ENCODE peak calls at places on chromosome 19, in seven cellular contexts. P is SK-N-SH, J is suprapubic skin, T is transverse colon, W is tibial nerve, G is HepG2, M is A549. O is an unnamed sample. For H3K4me1, the result is how much of the 10 kb centered on the place peaks cover.

GRCh38 chr19:18300930-18301717 is 19.7 kb upstream of the JUND start:
- DNase-seq in P (no peak), J (no peak), T (peak), W (peak), G (no peak), M (no peak), O (peak)

GRCh38 chr19:35592226-35592625 is 6.3 kb downstream of the PMIS2 start:
- DNase-seq in P (peak), J (no peak), T (no peak), W (no peak), G (peak), M (peak), O (no peak)

GRCh38 chr19:53853707-53854106 is 14.0 kb upstream of the MYADM start:
- DNase-seq in P (no peak), J (no peak), T (no peak), W (no peak), G (no peak), M (no peak), O (no peak)

GRCh38 chr19:42198676-42199439 is 18.6 kb downstream of the DEDD2 start:
- DNase-seq in P (no peak), J (no peak), T (peak), W (no peak), G (no peak), M (no peak), O (no peak)

GRCh38 chr19:940591-941291 is 14.9 kb downstream of the ARID3A start:
- DNase-seq in P (peak), J (peak), T (peak), W (peak), G (no peak), M (no peak), O (peak)

GRCh38 chr19:52566121-52566520 is 4.0 kb upstream of the ZNF701 start:
- DNase-seq in P (no peak), J (no peak), T (no peak), W (no peak), G (no peak), M (no peak), O (no peak)

GRCh38 chr19:1045247-1045603 is 5.3 kb downstream of the ABCA7 start:
- DNase-seq in P (peak), J (no peak), T (peak), W (no peak), G (peak), M (peak), O (no peak)

GRCh38 chr19:6047256-6047655 is 63.0 kb downstream of the RFX2 start:
- DNase-seq in P (no peak), J (no peak), T (no peak), W (no peak), G (no peak), M (no peak), O (no peak)

GRCh38 chr19:1624458-1624857 is 19.2 kb upstream of the UQCR11 start:
- DNase-seq in P (peak), J (no peak), T (peak), W (peak), G (peak), M (peak), O (peak)

GRCh38 chr19:43723588-43723987 is 7.7 kb downstream of the IRGC start:
- DNase-seq in P (no peak), J (no peak), T (no peak), W (no peak), G (no peak), M (no peak), O (no peak)

GRCh38 chr19:41376241-41376997 is at the start of gene TMEM91:
- DNase-seq in P (peak), J (no peak), T (peak), W (peak), G (no peak), M (no peak), O (peak)

GRCh38 chr19:14582894-14583340 is at the start of gene CLEC17A:
- DNase-seq in P (no peak), J (no peak), T (no peak), W (no peak), G (no peak), M (no peak), O (no peak)

GRCh38 chr19:32615569-32615968 is 34.6 kb downstream of the PDCD5 start:
- DNase-seq in P (no peak), J (no peak), T (no peak), W (no peak), G (no peak), M (no peak), O (no peak)

GRCh38 chr19:43639507-43640423 is at the start of gene CADM4:
- DNase-seq in P (peak), J (no peak), T (peak), W (no peak), G (no peak), M (no peak), O (peak)

GRCh38 chr19:19214892-19215291 is 3.1 kb downstream of the NCAN start:
- DNase-seq in P (no peak), J (no peak), T (no peak), W (no peak), G (peak), M (no peak), O (no peak)

GRCh38 chr19:56712609-56713008 is 41.1 kb upstream of the ZNF835 start:
- DNase-seq in P (peak), J (no peak), T (no peak), W (no peak), G (no peak), M (no peak), O (no peak)

GRCh38 chr19:19460761-19461265 is 54.5 kb downstream of the TSSK6 start:
- DNase-seq in P (peak), J (peak), T (peak), W (peak), G (no peak), M (no peak), O (peak)

GRCh38 chr19:2624537-2625091 is 77.9 kb downstream of the GNG7 start:
- DNase-seq in P (peak), J (no peak), T (no peak), W (no peak), G (peak), M (peak), O (peak)

GRCh38 chr19:3807574-3808354 is 21.6 kb upstream of the MATK start:
- DNase-seq in P (no peak), J (no peak), T (no peak), W (no peak), G (no peak), M (no peak), O (no peak)

GRCh38 chr19:39778763-39779162 is at the start of gene LEUTX:
- DNase-seq in P (no peak), J (no peak), T (no peak), W (no peak), G (no peak), M (no peak), O (no peak)

DNA sequence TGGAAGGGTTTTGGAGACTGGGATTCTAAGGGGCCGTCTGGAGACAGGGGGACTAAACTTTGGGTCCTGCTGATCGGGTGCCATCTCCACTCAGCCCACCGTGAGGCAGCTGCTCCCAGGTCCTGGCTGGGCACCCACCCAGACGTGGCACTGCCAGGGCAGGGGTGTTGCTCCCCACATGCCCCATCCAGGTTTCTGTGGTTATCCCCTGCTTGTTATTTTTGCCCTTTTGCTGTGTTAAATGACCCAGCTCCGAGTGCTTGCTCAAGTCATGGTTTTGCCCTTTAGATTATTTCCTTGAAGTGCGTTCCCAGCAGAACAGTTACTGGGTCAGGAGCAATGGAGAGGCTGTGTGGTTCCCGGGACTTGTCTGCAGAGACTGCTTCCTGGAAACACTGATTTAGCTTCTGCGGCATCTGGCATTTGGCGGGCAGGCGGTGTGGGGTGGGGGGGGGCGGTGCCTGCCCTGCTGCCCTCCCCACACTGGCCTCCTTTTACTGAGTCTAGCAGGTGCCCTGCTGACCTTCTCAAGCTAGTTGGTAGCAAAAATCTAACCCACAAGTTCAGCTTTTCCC is 1.9 kb downstream of the RAB11B start:
- DNase-seq in P (peak), J (no peak), T (no peak), W (no peak), G (no peak), M (no peak), O (peak)
- H3K4me1 ChIP-seq in P (under half), J (half or more), T (under half), W (half or more), G (half or more), M (half or more), O (half or more)

DNA sequence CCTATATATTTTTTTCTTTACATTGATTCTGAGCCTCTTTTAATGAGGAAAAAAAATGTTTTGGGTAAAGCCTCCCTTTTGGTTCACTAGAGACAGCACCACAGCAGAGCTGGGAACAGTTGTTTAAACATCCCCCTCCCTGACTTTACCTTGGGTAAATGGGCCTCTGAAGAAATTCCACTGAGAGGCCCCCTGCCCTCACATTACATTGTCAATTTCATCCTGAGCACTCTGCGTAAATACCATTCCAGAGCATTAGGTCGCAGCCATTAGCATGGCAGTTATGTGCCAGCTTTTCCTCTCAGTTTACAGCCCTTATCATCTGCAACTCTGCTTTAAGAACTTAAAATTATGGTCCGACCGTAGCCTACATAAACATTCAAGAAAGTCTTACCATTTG is 121.8 kb downstream of the UQCRFS1 start:
- DNase-seq in P (no peak), J (no peak), T (no peak), W (no peak), G (no peak), M (no peak), O (no peak)
- TF ChIP-seq EP300 in P (no peak), J (no peak), T (no peak), W (no peak), G (no peak), M (no peak), O (no peak)

GRCh38 chr19:38655148-38655824 is 7.8 kb downstream of the ACTN4 start:
- DNase-seq in P (no peak), J (no peak), T (no peak), W (no peak), G (no peak), M (no peak), O (no peak)
- H3K4me1 ChIP-seq in P (under half), J (half or more), T (half or more), W (half or more), G (half or more), M (half or more), O (half or more)

DNA sequence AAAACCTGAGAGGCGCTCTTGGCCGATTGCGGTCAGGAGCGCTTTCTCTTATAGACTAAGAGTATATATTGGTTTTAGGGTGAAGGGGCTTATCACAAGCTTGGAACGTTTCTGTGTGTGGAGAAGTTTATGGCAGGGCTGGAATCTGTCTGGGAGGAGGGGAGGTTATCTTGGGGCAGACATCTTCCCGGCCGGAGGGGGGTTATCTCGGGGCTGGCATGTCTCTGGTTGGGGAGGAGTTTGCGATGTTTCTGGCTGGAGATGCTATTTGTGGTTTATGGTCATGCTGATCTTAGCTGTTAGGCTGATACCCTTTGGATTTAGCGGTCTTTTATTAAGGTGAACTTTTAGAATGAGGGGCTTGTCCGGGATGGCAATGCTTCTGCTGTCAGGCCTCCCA is 18.4 kb downstream of the KDM4B start:
- DNase-seq in P (no peak), J (no peak), T (no peak), W (no peak), G (no peak), M (no peak), O (no peak)
- TF ChIP-seq EP300 in P (no peak), J (no peak), T (no peak), W (no peak), G (no peak), M (no peak), O (no peak)

GRCh38 chr19:46447006-46447405 is 18.3 kb upstream of the PNMA8C start:
- DNase-seq in P (no peak), J (no peak), T (no peak), W (no peak), G (no peak), M (no peak), O (no peak)
- H3K4me1 ChIP-seq in P (under half), J (under half), T (under half), W (under half), G (under half), M (under half), O (under half)

DNA sequence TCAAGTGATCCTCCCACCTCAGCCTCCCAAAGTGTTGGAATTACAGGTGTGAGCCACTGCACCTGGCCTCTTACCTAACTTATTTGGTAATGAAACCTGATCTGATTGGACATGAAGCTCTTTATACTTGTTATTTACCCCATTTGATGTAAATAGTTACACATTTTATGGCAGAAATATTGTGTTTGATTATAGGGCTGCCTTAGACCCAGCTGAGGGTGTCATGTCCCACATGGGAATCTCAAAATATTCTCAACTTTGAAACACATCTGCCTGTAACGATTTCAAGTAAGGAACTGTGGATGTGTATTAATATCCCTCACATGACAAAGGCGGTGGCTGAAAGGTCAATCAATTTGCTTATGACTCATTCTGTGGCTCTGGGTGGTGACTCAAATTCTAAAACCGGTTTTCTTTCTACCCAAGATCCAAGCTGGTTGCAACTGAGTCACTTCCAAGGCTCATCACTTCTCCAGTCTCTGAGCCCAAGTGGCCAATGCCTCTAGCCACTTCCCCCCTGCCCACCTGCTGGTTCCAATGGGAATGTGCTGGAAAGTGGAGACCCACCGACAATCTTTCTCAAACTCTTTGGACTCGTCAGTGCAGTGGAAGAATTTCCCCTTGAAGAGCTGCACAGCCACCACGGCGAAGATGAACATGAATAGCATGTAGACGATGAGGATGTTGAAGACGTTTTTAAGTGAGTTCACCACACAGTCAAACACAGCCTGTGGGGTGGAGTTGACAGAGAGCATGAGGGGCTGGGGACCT is 110.9 kb downstream of the IER2 start:
- DNase-seq in P (no peak), J (no peak), T (no peak), W (peak), G (no peak), M (peak), O (no peak)
- TF ChIP-seq EP300 in P (no peak), J (no peak), T (no peak), W (no peak), G (no peak), M (no peak), O (no peak)

GRCh38 chr19:16199275-16199932 is 1.7 kb downstream of the AP1M1 start:
- DNase-seq in P (no peak), J (no peak), T (no peak), W (no peak), G (no peak), M (no peak), O (peak)

GRCh38 chr19:16202320-16203255 is 4.9 kb downstream of the AP1M1 start:
- DNase-seq in P (peak), J (no peak), T (no peak), W (no peak), G (no peak), M (no peak), O (peak)

GRCh38 chr19:16200038-16200775 is 2.5 kb downstream of the AP1M1 start:
- DNase-seq in P (no peak), J (no peak), T (no peak), W (peak), G (peak), M (no peak), O (peak)

GRCh38 chr19:16203256-16204004 is 5.7 kb downstream of the AP1M1 start:
- DNase-seq in P (no peak), J (no peak), T (no peak), W (no peak), G (no peak), M (no peak), O (no peak)

DNA sequence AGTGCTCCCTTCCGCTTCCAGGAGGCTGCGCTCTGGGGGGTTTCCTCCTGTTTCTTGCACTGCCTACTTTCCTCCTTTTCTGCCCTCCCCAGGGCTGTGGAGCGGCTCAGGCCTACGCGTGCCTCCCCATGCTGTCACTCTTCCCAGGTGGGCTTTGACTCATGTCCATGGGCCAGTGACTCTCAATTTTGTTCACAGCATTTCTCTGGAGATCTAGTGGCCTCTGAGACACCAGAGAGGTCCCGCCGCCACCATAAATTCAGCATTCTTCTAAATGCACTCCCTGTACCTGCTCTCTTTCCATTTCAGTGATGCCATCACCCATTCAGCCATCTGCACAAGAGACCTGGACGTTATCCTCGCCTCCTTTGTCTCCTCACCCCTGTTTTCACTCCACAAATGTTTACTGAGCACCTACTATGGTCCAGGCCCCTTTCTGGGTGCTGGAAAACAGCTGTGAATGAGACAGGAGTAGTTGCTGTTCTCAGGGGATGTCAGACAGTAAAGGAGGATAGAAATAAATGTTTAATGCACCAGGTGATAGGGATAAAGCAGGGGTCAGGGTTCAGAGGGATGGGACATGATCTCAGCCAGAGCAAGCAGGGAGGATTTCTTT is 3.2 kb downstream of the AP1M1 start:
- DNase-seq in P (no peak), J (no peak), T (no peak), W (no peak), G (no peak), M (no peak), O (no peak)
- H3K4me1 ChIP-seq in P (under half), J (under half), T (under half), W (half or more), G (half or more), M (under half), O (under half)

GRCh38 chr19:7368456-7368855 is 19.7 kb downstream of the ARHGEF18 start:
- DNase-seq in P (no peak), J (no peak), T (peak), W (no peak), G (no peak), M (no peak), O (peak)
- TF ChIP-seq EP300 in P (no peak), J (peak), T (peak), W (no peak), G (no peak), M (no peak), O (peak)

GRCh38 chr19:48397263-48397635 is 3.8 kb downstream of the GRIN2D start:
- DNase-seq in P (no peak), J (peak), T (no peak), W (no peak), G (no peak), M (no peak), O (no peak)
- H3K4me1 ChIP-seq in P (under half), J (half or more), T (under half), W (half or more), G (half or more), M (half or more), O (under half)

GRCh38 chr19:57803265-57803593 is 11.5 kb downstream of the ZNF552 start:
- DNase-seq in P (no peak), J (no peak), T (no peak), W (no peak), G (no peak), M (no peak), O (no peak)

GRCh38 chr19:57803594-57804325 is 11.0 kb downstream of the ZNF552 start:
- DNase-seq in P (peak), J (peak), T (peak), W (no peak), G (peak), M (no peak), O (no peak)

GRCh38 chr19:57807541-57807940 is 7.2 kb downstream of the ZNF552 start:
- DNase-seq in P (no peak), J (peak), T (no peak), W (no peak), G (no peak), M (no peak), O (no peak)

GRCh38 chr19:57800696-57801095 is 14.0 kb downstream of the ZNF552 start:
- DNase-seq in P (no peak), J (no peak), T (no peak), W (no peak), G (no peak), M (no peak), O (no peak)

GRCh38 chr19:57802269-57802668 is 12.4 kb downstream of the ZNF552 start:
- DNase-seq in P (no peak), J (no peak), T (no peak), W (no peak), G (no peak), M (no peak), O (no peak)
- TF ChIP-seq EP300 in P (no peak), J (no peak), T (no peak), W (no peak), G (no peak), M (no peak), O (no peak)

O was measured in sigmoid colon.